ENCODE peak calls at places on chromosomes 6 and 20, in six cellular contexts. Y is endothelial cell of umbilical vein, V is H1, J is Panc1, C is transverse colon, A is K562. B is an unnamed sample.

GRCh38 chr20:18138639-18139583 is 1.2 kb downstream of the KAT14 start:
- DNase-seq in Y (peak), V (peak), J (no peak), C (no peak), A (peak), B (no peak)

GRCh38 chr20:51760905-51761544 is 7.2 kb downstream of the ATP9A start:
- DNase-seq in Y (peak), V (no peak), J (no peak), C (no peak), A (no peak), B (no peak)

GRCh38 chr20:22824077-22824476 is 211.0 kb upstream of the SSTR4 start:
- DNase-seq in Y (no peak), V (no peak), J (no peak), C (no peak), A (no peak), B (no peak)

GRCh38 chr20:47814632-47815415 is 29.5 kb upstream of the SULF2 start:
- DNase-seq in Y (no peak), V (no peak), J (no peak), C (no peak), A (no peak), B (peak)

GRCh38 chr6:37675606-37676005 is 22.1 kb downstream of the MDGA1 start:
- DNase-seq in Y (no peak), V (no peak), J (no peak), C (no peak), A (no peak), B (no peak)

GRCh38 chr6:18667612-18668011 is 280.5 kb downstream of the RNF144B start:
- DNase-seq in Y (no peak), V (no peak), J (no peak), C (no peak), A (no peak), B (no peak)

GRCh38 chr6:34953084-34954025 is 64.3 kb downstream of the ANKS1A start:
- DNase-seq in Y (peak), V (no peak), J (peak), C (peak), A (no peak), B (no peak)

GRCh38 chr20:10171864-10172751 is 46.5 kb upstream of the SNAP25 start:
- DNase-seq in Y (peak), V (peak), J (no peak), C (peak), A (no peak), B (peak)

GRCh38 chr20:62855120-62855519 is 6.5 kb downstream of the TCFL5 start:
- DNase-seq in Y (no peak), V (no peak), J (no peak), C (no peak), A (no peak), B (no peak)

GRCh38 chr6:98880486-98880885 is 46.1 kb downstream of the POU3F2 start:
- DNase-seq in Y (no peak), V (no peak), J (no peak), C (no peak), A (no peak), B (no peak)

GRCh38 chr6:132259070-132259469 is 142.2 kb downstream of the MOXD1 start:
- DNase-seq in Y (peak), V (no peak), J (peak), C (no peak), A (no peak), B (no peak)

GRCh38 chr6:3797231-3798200 is 46.0 kb upstream of the PXDC1 start:
- DNase-seq in Y (peak), V (no peak), J (peak), C (no peak), A (no peak), B (no peak)

GRCh38 chr6:151292974-151293373 is 53.2 kb downstream of the AKAP12 start:
- DNase-seq in Y (no peak), V (no peak), J (no peak), C (no peak), A (no peak), B (no peak)

GRCh38 chr6:167047554-167047953 is 48.4 kb downstream of the CEP43 start:
- DNase-seq in Y (no peak), V (no peak), J (no peak), C (peak), A (no peak), B (peak)

GRCh38 chr6:63750400-63750799 is 114.8 kb downstream of the PHF3 start:
- DNase-seq in Y (no peak), V (no peak), J (no peak), C (no peak), A (no peak), B (no peak)

GRCh38 chr20:20490673-20491072 is 122.8 kb downstream of the INSM1 start:
- DNase-seq in Y (no peak), V (no peak), J (no peak), C (no peak), A (no peak), B (no peak)

GRCh38 chr6:74551896-74552295 is 654.0 kb downstream of the COL12A1 start:
- DNase-seq in Y (no peak), V (no peak), J (no peak), C (no peak), A (no peak), B (no peak)

GRCh38 chr6:166435574-166435973 is 52.8 kb upstream of the MPC1 start:
- DNase-seq in Y (no peak), V (no peak), J (no peak), C (peak), A (no peak), B (no peak)

GRCh38 chr6:125174626-125175025 is 21.1 kb downstream of the TPD52L1 start:
- DNase-seq in Y (no peak), V (no peak), J (no peak), C (no peak), A (peak), B (no peak)

GRCh38 chr6:122049341-122049740 is 350.1 kb upstream of the HSF2 start:
- DNase-seq in Y (no peak), V (no peak), J (no peak), C (no peak), A (no peak), B (no peak)
- H3K27ac ChIP-seq in Y (no peak), V (no peak), J (no peak), C (no peak), A (no peak), B (no peak)

GRCh38 chr20:38057351-38057972 is 23.9 kb downstream of the RPRD1B start:
- DNase-seq in Y (peak), V (peak), J (peak), C (peak), A (peak), B (peak)

GRCh38 chr20:38061109-38061508 is 27.6 kb downstream of the RPRD1B start:
- DNase-seq in Y (no peak), V (no peak), J (no peak), C (no peak), A (no peak), B (no peak)

GRCh38 chr20:38063911-38064310 is 30.4 kb downstream of the RPRD1B start:
- DNase-seq in Y (no peak), V (no peak), J (no peak), C (no peak), A (no peak), B (no peak)

GRCh38 chr20:38060536-38060935 is 27.0 kb downstream of the RPRD1B start:
- DNase-seq in Y (no peak), V (no peak), J (no peak), C (no peak), A (no peak), B (no peak)

DNA sequence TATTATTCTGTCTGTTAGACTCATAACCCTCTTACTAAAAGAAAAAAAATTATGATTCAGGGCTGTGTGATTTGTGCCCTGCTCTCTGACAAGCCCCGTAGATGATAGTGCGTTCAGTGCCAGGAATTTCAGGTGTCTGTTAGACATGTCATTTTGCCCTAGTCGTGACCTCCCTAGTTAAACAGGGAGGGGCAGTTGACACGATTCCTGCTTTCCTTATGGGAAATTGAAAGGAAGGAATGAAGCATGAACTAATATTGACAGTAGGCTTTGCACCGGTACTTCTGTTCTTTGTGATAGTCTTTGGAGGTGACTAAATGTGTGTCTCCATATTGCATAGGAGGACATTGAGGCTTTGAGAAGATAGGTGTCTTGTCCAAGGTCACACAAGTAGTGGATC is 26.3 kb downstream of the RPRD1B start:
- DNase-seq in Y (no peak), V (no peak), J (no peak), C (peak), A (no peak), B (no peak)
- TF ChIP-seq POLR2AphosphoS5 in Y (no peak), V (no peak), J (no peak), C (no peak), A (no peak), B (no peak)

DNA sequence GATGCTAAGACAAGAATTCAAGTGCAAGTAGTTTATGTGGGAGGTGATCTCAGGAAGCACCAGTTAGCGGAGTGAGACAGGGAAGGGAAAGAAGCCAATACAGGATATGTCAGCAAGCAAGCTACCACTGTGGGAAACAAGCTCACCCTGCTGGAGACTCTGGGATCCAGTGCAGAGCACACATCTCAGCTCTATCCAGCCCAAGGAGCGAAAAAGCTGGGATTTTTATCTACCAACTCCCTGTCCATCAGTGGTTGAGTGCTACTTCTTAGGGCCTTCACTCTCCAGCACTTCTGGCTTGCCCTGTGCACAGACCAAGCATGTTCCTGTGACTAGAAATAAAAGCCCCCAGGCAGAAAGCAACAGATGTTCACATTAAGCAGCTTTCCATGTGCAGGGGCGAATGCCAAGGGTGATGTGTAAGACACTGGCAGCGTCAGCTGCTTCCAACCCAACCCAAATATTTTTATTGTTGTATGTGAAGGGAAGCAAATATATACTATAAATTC is 10.8 kb upstream of the RNF24 start:
- DNase-seq in Y (peak), V (peak), J (no peak), C (no peak), A (peak), B (no peak)
- H3K27ac ChIP-seq in Y (no peak), V (no peak), J (no peak), C (no peak), A (peak), B (no peak)

DNA sequence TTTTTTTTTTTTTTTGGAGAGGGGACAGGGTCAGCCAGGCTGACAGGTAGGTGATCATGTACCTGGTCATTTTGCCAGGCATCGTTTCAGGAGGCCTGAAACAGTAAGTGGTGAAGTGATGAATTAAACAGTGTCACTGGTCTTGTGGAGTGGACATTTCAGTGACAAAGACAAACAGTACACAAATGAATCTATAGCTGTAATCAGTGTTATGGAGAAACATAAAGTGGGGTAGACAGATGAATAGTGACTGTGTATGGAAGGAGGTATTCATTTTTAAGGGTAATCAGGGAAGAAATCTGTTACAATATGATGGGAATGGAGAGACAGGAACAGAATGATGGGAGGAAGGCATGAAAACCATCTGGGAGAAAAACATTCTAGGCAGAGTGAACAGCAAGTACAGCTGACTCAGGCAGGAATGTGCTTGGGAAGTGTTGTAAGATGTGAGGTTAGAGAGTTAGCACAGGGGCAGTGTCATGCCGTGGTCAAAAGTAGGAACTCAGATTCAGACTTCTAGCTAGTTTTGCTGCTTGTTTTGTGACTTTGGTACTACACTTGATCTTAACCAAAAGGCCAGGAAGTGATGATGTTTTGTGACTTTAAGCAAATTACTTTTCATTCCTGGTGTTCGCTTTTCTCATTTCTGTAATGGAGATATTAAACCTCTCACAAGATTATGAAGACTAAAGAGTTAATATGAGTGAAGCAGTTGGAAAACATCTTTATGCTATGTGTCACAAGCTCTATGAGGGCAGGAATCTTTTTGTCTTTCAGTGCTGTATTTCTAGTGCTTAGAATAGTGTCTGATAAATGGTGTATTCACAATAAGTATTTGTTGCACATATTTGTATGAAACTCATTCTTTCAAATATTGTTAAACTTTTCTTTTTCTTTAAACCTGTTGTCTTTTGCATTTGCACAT is 43.4 kb downstream of the QKI start:
- DNase-seq in Y (peak), V (no peak), J (peak), C (peak), A (no peak), B (no peak)
- TF ChIP-seq POLR2AphosphoS5 in Y (no peak), V (no peak), J (no peak), C (peak), A (no peak), B (no peak)

GRCh38 chr20:41047975-41048305 is 19.3 kb downstream of the TOP1 start:
- DNase-seq in Y (no peak), V (no peak), J (no peak), C (no peak), A (no peak), B (no peak)

GRCh38 chr20:41048475-41049242 is 20.0 kb downstream of the TOP1 start:
- DNase-seq in Y (no peak), V (no peak), J (no peak), C (no peak), A (peak), B (no peak)

GRCh38 chr20:41050361-41051019 is 21.9 kb downstream of the TOP1 start:
- DNase-seq in Y (no peak), V (no peak), J (no peak), C (no peak), A (peak), B (no peak)

GRCh38 chr20:41051426-41051825 is 22.8 kb downstream of the TOP1 start:
- DNase-seq in Y (no peak), V (no peak), J (no peak), C (no peak), A (no peak), B (no peak)

DNA sequence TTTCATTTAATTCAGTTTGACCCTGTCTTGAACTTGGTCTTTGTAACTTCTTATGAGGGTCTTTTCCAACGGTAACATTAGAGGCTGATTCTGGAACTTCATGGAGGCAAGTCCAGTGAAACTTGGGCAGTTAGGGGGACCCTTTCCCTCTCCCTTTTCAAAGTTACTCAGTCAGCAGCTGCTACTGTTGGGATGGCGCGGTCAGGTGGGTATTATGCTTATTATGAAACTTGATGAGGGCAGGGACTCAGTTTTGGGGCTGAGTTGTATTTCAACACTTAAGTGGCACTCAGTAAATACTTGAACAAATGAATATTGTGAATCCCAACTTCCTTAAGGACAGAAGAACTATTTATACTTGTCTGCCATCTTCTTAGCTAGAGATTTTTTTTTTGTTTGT is 20.8 kb downstream of the TOP1 start:
- DNase-seq in Y (no peak), V (no peak), J (no peak), C (no peak), A (no peak), B (no peak)
- H3K27ac ChIP-seq in Y (no peak), V (no peak), J (no peak), C (peak), A (peak), B (peak)

GRCh38 chr6:53666271-53666626 is 693 bp upstream of the KLHL31 start:
- DNase-seq in Y (no peak), V (no peak), J (no peak), C (no peak), A (no peak), B (no peak)
- TF ChIP-seq POLR2AphosphoS5 in Y (no peak), V (no peak), J (no peak), C (no peak), A (no peak), B (no peak)

GRCh38 chr20:11544029-11544678 is 373.5 kb upstream of the BTBD3 start:
- DNase-seq in Y (peak), V (no peak), J (peak), C (peak), A (peak), B (no peak)
- H3K27ac ChIP-seq in Y (no peak), V (no peak), J (peak), C (no peak), A (no peak), B (no peak)

DNA sequence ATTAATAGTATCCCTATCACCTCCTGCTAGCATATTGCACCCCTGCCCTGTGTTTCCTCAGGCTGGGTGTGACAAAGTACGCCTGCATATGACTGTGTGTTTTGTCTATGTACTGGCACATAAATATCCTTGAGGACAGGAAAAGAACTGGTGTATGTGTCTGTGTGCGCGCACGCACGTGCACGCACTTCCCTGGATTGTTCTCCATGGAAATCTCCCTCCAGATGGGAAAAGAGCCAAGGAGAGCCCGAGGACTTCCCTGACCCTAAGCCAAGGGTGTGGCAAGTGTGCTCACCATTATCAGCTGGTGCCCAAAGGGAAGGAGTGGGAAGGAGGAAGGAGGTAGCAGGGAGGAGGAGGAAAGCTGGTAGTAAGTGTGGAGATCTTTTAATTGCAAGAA is 117.6 kb downstream of the HIVEP2 start:
- DNase-seq in Y (peak), V (no peak), J (no peak), C (peak), A (no peak), B (peak)
- TF ChIP-seq POLR2AphosphoS5 in Y (peak), V (no peak), J (no peak), C (peak), A (no peak), B (peak)